ENCODE peak calls at places on chromosomes 3 and 15, in eight cellular contexts. S is frontal cortex; R is NCI-H2171 treated with DMSO at 0.1 percent for 48 hours; J is LoVo; P is progenitor cell of endocrine pancreas; B is M059J; Q is stimulated activated naive CD4-positive, alpha-beta T cell; I is left cardiac atrium. F is an unnamed sample.

GRCh38 chr15:66821307-66821706 is 119.3 kb downstream of the SMAD6 start:
- DNase-seq in S (no peak), R (no peak), J (no peak), P (no peak), B (no peak), Q (no peak), I (no peak), F (no peak)

GRCh38 chr15:64930778-64931240 is 19.1 kb downstream of the ANKDD1A start:
- DNase-seq in S (no peak), R (no peak), J (no peak), P (no peak), B (peak), Q (no peak), I (no peak), F (no peak)

GRCh38 chr3:35393916-35394315 is 245.4 kb upstream of the ARPP21 start:
- DNase-seq in S (no peak), R (peak), J (no peak), P (no peak), B (no peak), Q (no peak), I (no peak), F (no peak)

GRCh38 chr3:142613491-142613890 is 17.3 kb downstream of the PLS1 start:
- DNase-seq in S (no peak), R (no peak), J (peak), P (no peak), B (peak), Q (no peak), I (no peak), F (no peak)

GRCh38 chr15:56496635-56497034 is 31.7 kb upstream of the MNS1 start:
- DNase-seq in S (peak), R (peak), J (peak), P (no peak), B (peak), Q (no peak), I (no peak), F (peak)

GRCh38 chr3:25582242-25582641 is 82.5 kb downstream of the TOP2B start:
- DNase-seq in S (no peak), R (no peak), J (peak), P (no peak), B (peak), Q (no peak), I (no peak), F (no peak)

GRCh38 chr3:153835540-153835939 is 285.6 kb upstream of the ARHGEF26 start:
- DNase-seq in S (no peak), R (no peak), J (no peak), P (no peak), B (no peak), Q (no peak), I (no peak), F (no peak)

GRCh38 chr15:93861413-93861812 is 369.9 kb upstream of the MCTP2 start:
- DNase-seq in S (no peak), R (no peak), J (no peak), P (no peak), B (no peak), Q (no peak), I (no peak), F (no peak)

GRCh38 chr15:43903864-43904290 is 77.1 kb downstream of the WDR76 start:
- DNase-seq in S (peak), R (peak), J (peak), P (peak), B (peak), Q (peak), I (no peak), F (peak)

GRCh38 chr3:186487819-186488218 is 56.4 kb downstream of the CRYGS start:
- DNase-seq in S (no peak), R (no peak), J (no peak), P (no peak), B (peak), Q (no peak), I (no peak), F (no peak)

GRCh38 chr3:61505197-61505596 is 56.2 kb upstream of the PTPRG start:
- DNase-seq in S (no peak), R (no peak), J (no peak), P (no peak), B (peak), Q (no peak), I (no peak), F (no peak)

GRCh38 chr3:101039285-101039684 is 46.1 kb upstream of the ABI3BP start:
- DNase-seq in S (no peak), R (peak), J (peak), P (no peak), B (peak), Q (no peak), I (no peak), F (no peak)

GRCh38 chr3:135576786-135577185 is 388.7 kb upstream of the PPP2R3A start:
- DNase-seq in S (no peak), R (peak), J (no peak), P (no peak), B (no peak), Q (no peak), I (no peak), F (no peak)

GRCh38 chr3:86774082-86774691 is 216.8 kb downstream of the VGLL3 start:
- DNase-seq in S (peak), R (peak), J (peak), P (no peak), B (peak), Q (no peak), I (no peak), F (no peak)

GRCh38 chr3:100023150-100023549 is 91.2 kb downstream of the FILIP1L start:
- DNase-seq in S (no peak), R (no peak), J (no peak), P (no peak), B (peak), Q (no peak), I (no peak), F (no peak)